ENCODE peak calls at places on chromosomes 13 and 19, in seven cellular contexts. X, A, M, K, G, H and J are unnamed samples.

GRCh38 chr13:78100481-78100880 is 181.8 kb upstream of the EDNRB start:
- DNase-seq in G (no peak), X (no peak), H (no peak), M (no peak), A (no peak), K (no peak), J (no peak)

GRCh38 chr13:54563286-54563685 is 1534.7 kb downstream of the OLFM4 start:
- DNase-seq in G (no peak), M (no peak), A (no peak), K (no peak), H (no peak), X (no peak), J (no peak)

GRCh38 chr19:33238750-33239149 is 13.1 kb upstream of the SLC7A10 start:
- DNase-seq in A (no peak), G (no peak), M (no peak), H (no peak), K (no peak), X (no peak), J (no peak)

GRCh38 chr19:46225558-46226004 is 4.0 kb upstream of the IGFL1 start:
- DNase-seq in X (no peak), K (no peak), M (no peak), H (no peak), G (no peak), A (no peak), J (no peak)

GRCh38 chr13:74715718-74716117 is 581.5 kb upstream of the KLF12 start:
- DNase-seq in M (no peak), K (no peak), A (no peak), H (no peak), X (no peak), G (no peak), J (no peak)

GRCh38 chr19:15195381-15195964 is 5.3 kb downstream of the NOTCH3 start:
- DNase-seq in H (peak), G (peak), M (peak), A (no peak), K (peak), X (peak), J (no peak)

GRCh38 chr19:49057636-49058234 is at the start of gene CGB7:
- DNase-seq in M (peak), G (peak), X (peak), K (peak), H (no peak), A (no peak), J (no peak)

GRCh38 chr13:75417006-75417384 is 65.0 kb downstream of the TBC1D4 start:
- DNase-seq in X (no peak), H (no peak), K (no peak), M (no peak), A (no peak), G (no peak), J (no peak)

GRCh38 chr19:4682417-4683200 is 12.5 kb upstream of the MYDGF start:
- DNase-seq in A (no peak), H (no peak), M (no peak), G (no peak), X (no peak), K (no peak), J (no peak)

GRCh38 chr13:48234652-48235099 is 1.7 kb downstream of the ITM2B start:
- DNase-seq in A (no peak), K (no peak), M (no peak), X (no peak), G (no peak), H (no peak), J (no peak)

GRCh38 chr13:48231948-48232347 is 1.1 kb upstream of the ITM2B start:
- DNase-seq in H (no peak), A (no peak), K (no peak), X (no peak), M (no peak), G (no peak), J (no peak)

GRCh38 chr13:48232420-48233096 is 448 bp upstream of the ITM2B start:
- DNase-seq in H (no peak), G (peak), M (peak), K (peak), X (no peak), A (no peak), J (no peak)

GRCh38 chr13:48233886-48234488 is 981 bp downstream of the ITM2B start:
- DNase-seq in M (no peak), G (no peak), K (no peak), X (no peak), H (no peak), A (no peak), J (no peak)

GRCh38 chr13:48233097-48233885 is at the start of gene ITM2B:
- DNase-seq in H (peak), G (peak), X (peak), K (peak), M (peak), A (peak), J (peak)
- TF ChIP-seq POLR2AphosphoS5 in H (peak), G (peak), X (peak), K (peak), M (no peak), A (no peak), J (no peak)

GRCh38 chr13:101489635-101490034 is 37.2 kb downstream of the ITGBL1 start:
- DNase-seq in H (no peak), M (no peak), G (no peak), K (no peak), A (no peak), X (no peak), J (no peak)
- TF ChIP-seq POLR2AphosphoS5 in H (no peak), M (no peak), G (no peak), K (no peak), A (no peak), X (no peak), J (no peak)

GRCh38 chr13:52968074-52968700 is 60.4 kb upstream of the OLFM4 start:
- DNase-seq in K (peak), A (peak), M (peak), X (peak), G (peak), H (peak), J (peak)

GRCh38 chr13:52974711-52975110 is 53.9 kb upstream of the OLFM4 start:
- DNase-seq in H (no peak), A (no peak), M (no peak), X (no peak), K (no peak), G (no peak), J (no peak)

DNA sequence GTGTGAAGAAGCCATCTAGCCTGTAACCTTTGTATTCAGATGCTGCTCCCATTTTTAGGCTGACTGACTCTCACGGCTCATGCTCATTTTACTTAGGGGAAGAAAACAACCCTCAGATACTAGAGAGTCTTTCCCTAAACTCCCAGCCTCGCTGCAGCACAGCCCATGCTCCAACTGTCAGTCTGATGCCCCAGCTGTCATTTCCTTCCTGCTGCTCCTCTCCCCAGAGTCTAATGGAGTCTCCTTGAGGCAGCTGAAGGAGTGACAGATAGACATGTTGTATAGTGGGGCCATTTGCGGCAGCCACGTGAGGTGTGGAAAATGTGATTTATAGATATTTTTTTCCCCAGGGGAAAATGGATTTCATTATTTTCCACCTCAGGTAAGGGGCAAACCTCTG is 59.2 kb upstream of the OLFM4 start:
- DNase-seq in X (no peak), A (no peak), K (no peak), M (no peak), H (no peak), G (no peak), J (no peak)
- TF ChIP-seq POLR2AphosphoS5 in X (no peak), A (no peak), K (no peak), M (no peak), H (no peak), G (no peak), J (no peak)

GRCh38 chr19:1086618-1087017 is 8.6 kb downstream of the POLR2E start:
- DNase-seq in H (no peak), G (no peak), X (no peak), M (no peak), K (no peak), A (no peak), J (no peak)
- TF ChIP-seq POLR2AphosphoS5 in H (no peak), G (peak), X (no peak), M (no peak), K (no peak), A (no peak), J (no peak)